ENCODE peak calls at places on chromosome 17, in six cellular contexts. One of them, this sample, is unnamed. For H3K4me1, the result is how much of the 10 kb centered on the place peaks cover.

GRCh38 chr17:44038604-44039007 is 23.8 kb upstream of the TMEM101 start:
- DNase-seq in uterus: no peak
- DNase-seq in HAP-1: no peak
- DNase-seq in pancreas: no peak
- DNase-seq in OCI-LY7: no peak
- DNase-seq in vagina: no peak
- DNase-seq in this sample: no peak

GRCh38 chr17:17408236-17408794 is 68.5 kb upstream of the MED9 start:
- DNase-seq in uterus: no peak
- DNase-seq in HAP-1: no peak
- DNase-seq in pancreas: no peak
- DNase-seq in OCI-LY7: no peak
- DNase-seq in vagina: no peak
- DNase-seq in this sample: no peak

GRCh38 chr17:62653831-62654829 is 26.7 kb downstream of the MRC2 start:
- DNase-seq in uterus: peak
- DNase-seq in HAP-1: no peak
- DNase-seq in pancreas: peak
- DNase-seq in OCI-LY7: no peak
- DNase-seq in vagina: no peak
- DNase-seq in this sample: peak

GRCh38 chr17:9816472-9816871 is 5.4 kb downstream of the GSG1L2 start:
- DNase-seq in uterus: no peak
- DNase-seq in HAP-1: no peak
- DNase-seq in pancreas: no peak
- DNase-seq in OCI-LY7: no peak
- DNase-seq in vagina: no peak
- DNase-seq in this sample: no peak

GRCh38 chr17:49218941-49219913 is 8.7 kb downstream of the ABI3 start:
- DNase-seq in uterus: no peak
- DNase-seq in HAP-1: no peak
- DNase-seq in pancreas: no peak
- DNase-seq in OCI-LY7: peak
- DNase-seq in vagina: no peak
- DNase-seq in this sample: no peak

GRCh38 chr17:18185391-18185790 is 1.8 kb downstream of the ALKBH5 start:
- DNase-seq in uterus: no peak
- DNase-seq in HAP-1: peak
- DNase-seq in pancreas: no peak
- DNase-seq in OCI-LY7: peak
- DNase-seq in vagina: no peak
- DNase-seq in this sample: no peak

GRCh38 chr17:7703584-7704574 is 1.1 kb upstream of the EFNB3 start:
- DNase-seq in uterus: no peak
- DNase-seq in HAP-1: peak
- DNase-seq in pancreas: peak
- DNase-seq in OCI-LY7: peak
- DNase-seq in vagina: no peak
- DNase-seq in this sample: no peak

GRCh38 chr17:8062435-8062806 is 23.6 kb downstream of the ALOX15B start:
- DNase-seq in uterus: no peak
- DNase-seq in HAP-1: no peak
- DNase-seq in pancreas: no peak
- DNase-seq in OCI-LY7: no peak
- DNase-seq in vagina: no peak
- DNase-seq in this sample: no peak

GRCh38 chr17:45973099-45973838 is 25.8 kb upstream of the STH start:
- DNase-seq in uterus: no peak
- DNase-seq in HAP-1: no peak
- DNase-seq in pancreas: no peak
- DNase-seq in OCI-LY7: no peak
- DNase-seq in vagina: no peak
- DNase-seq in this sample: no peak

GRCh38 chr17:8700546-8700945 is 44.1 kb downstream of the CCDC42 start:
- DNase-seq in uterus: no peak
- DNase-seq in HAP-1: no peak
- DNase-seq in pancreas: no peak
- DNase-seq in OCI-LY7: no peak
- DNase-seq in vagina: no peak
- DNase-seq in this sample: peak

GRCh38 chr17:13541032-13541480 is 60.7 kb downstream of the HS3ST3A1 start:
- DNase-seq in uterus: no peak
- DNase-seq in HAP-1: no peak
- DNase-seq in pancreas: no peak
- DNase-seq in OCI-LY7: no peak
- DNase-seq in vagina: no peak
- DNase-seq in this sample: no peak
- H3K4me1 ChIP-seq in uterus: under half
- H3K4me1 ChIP-seq in HAP-1: under half
- H3K4me1 ChIP-seq in pancreas: under half
- H3K4me1 ChIP-seq in OCI-LY7: under half
- H3K4me1 ChIP-seq in vagina: under half
- H3K4me1 ChIP-seq in this sample: under half

DNA sequence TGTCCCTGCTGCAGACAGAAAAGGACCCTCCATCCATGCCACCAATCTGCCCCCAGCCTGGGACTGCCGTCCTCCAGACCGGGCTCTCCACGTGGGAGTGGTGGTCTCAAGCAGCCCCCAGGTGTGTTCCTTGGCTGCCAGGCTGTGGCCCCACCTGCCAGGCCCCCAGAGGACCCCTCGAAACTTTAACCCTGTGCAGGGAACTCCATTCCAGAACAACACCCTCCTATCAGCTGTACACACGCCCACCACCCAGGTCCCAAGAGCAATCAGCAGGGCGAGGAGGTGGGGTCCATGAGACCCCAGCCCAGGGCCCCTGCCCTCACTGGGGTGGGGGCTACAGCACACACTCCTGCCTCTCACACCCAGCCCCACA is 1.4 kb downstream of the PYCR1 start:
- DNase-seq in uterus: no peak
- DNase-seq in HAP-1: no peak
- DNase-seq in pancreas: no peak
- DNase-seq in OCI-LY7: no peak
- DNase-seq in vagina: no peak
- DNase-seq in this sample: no peak
- H3K4me3 ChIP-seq in uterus: no peak
- H3K4me3 ChIP-seq in HAP-1: peak
- H3K4me3 ChIP-seq in pancreas: peak
- H3K4me3 ChIP-seq in OCI-LY7: peak
- H3K4me3 ChIP-seq in vagina: no peak
- H3K4me3 ChIP-seq in this sample: no peak

GRCh38 chr17:1226308-1226707 is 43.9 kb upstream of the BHLHA9 start:
- DNase-seq in uterus: no peak
- DNase-seq in HAP-1: no peak
- DNase-seq in pancreas: no peak
- DNase-seq in OCI-LY7: no peak
- DNase-seq in vagina: no peak
- DNase-seq in this sample: no peak
- H3K4me1 ChIP-seq in uterus: under half
- H3K4me1 ChIP-seq in HAP-1: under half
- H3K4me1 ChIP-seq in pancreas: under half
- H3K4me1 ChIP-seq in OCI-LY7: under half
- H3K4me1 ChIP-seq in vagina: under half
- H3K4me1 ChIP-seq in this sample: under half

GRCh38 chr17:39972271-39972670 is 8.3 kb upstream of the PSMD3 start:
- DNase-seq in uterus: no peak
- DNase-seq in HAP-1: no peak
- DNase-seq in pancreas: no peak
- DNase-seq in OCI-LY7: no peak
- DNase-seq in vagina: no peak
- DNase-seq in this sample: no peak
- H3K4me3 ChIP-seq in uterus: no peak
- H3K4me3 ChIP-seq in HAP-1: no peak
- H3K4me3 ChIP-seq in pancreas: no peak
- H3K4me3 ChIP-seq in OCI-LY7: no peak
- H3K4me3 ChIP-seq in vagina: no peak
- H3K4me3 ChIP-seq in this sample: no peak

GRCh38 chr17:3888343-3889171 is 4.3 kb downstream of the CAMKK1 start:
- DNase-seq in uterus: peak
- DNase-seq in HAP-1: no peak
- DNase-seq in pancreas: no peak
- DNase-seq in OCI-LY7: no peak
- DNase-seq in vagina: no peak
- DNase-seq in this sample: peak

GRCh38 chr17:3889613-3890012 is 3.2 kb downstream of the CAMKK1 start:
- DNase-seq in uterus: no peak
- DNase-seq in HAP-1: no peak
- DNase-seq in pancreas: no peak
- DNase-seq in OCI-LY7: no peak
- DNase-seq in vagina: no peak
- DNase-seq in this sample: no peak

GRCh38 chr17:3890893-3891219 is 2.0 kb downstream of the CAMKK1 start:
- DNase-seq in uterus: no peak
- DNase-seq in HAP-1: no peak
- DNase-seq in pancreas: no peak
- DNase-seq in OCI-LY7: no peak
- DNase-seq in vagina: no peak
- DNase-seq in this sample: no peak

GRCh38 chr17:3891626-3892094 is 1.2 kb downstream of the CAMKK1 start:
- DNase-seq in uterus: no peak
- DNase-seq in HAP-1: peak
- DNase-seq in pancreas: no peak
- DNase-seq in OCI-LY7: no peak
- DNase-seq in vagina: no peak
- DNase-seq in this sample: no peak

GRCh38 chr17:3890082-3890892 is 2.6 kb downstream of the CAMKK1 start:
- DNase-seq in uterus: peak
- DNase-seq in HAP-1: no peak
- DNase-seq in pancreas: no peak
- DNase-seq in OCI-LY7: no peak
- DNase-seq in vagina: no peak
- DNase-seq in this sample: peak
- H3K4me1 ChIP-seq in uterus: under half
- H3K4me1 ChIP-seq in HAP-1: under half
- H3K4me1 ChIP-seq in pancreas: under half
- H3K4me1 ChIP-seq in OCI-LY7: under half
- H3K4me1 ChIP-seq in vagina: half or more
- H3K4me1 ChIP-seq in this sample: half or more

DNA sequence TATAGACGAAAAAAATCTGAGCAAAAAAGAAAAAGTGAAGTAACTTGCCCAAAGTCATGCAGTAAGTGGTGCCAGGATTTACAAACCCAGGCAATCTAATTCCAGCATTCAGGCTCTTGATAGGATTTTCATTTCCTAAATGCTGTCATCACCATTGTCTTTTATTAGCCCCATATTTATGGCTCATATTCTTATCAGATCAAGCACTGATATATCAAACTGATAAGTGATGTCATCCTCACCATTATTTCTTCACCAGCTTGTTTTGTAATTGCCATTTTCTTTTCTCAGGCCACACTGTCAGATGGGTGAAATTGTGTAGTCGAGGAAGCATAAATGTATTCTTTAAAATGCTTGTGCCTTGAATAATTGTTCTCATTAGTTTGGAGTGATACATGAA is 1.3 kb downstream of the RAD51C start:
- DNase-seq in uterus: no peak
- DNase-seq in HAP-1: no peak
- DNase-seq in pancreas: no peak
- DNase-seq in OCI-LY7: no peak
- DNase-seq in vagina: no peak
- DNase-seq in this sample: no peak
- H3K4me3 ChIP-seq in uterus: no peak
- H3K4me3 ChIP-seq in HAP-1: peak
- H3K4me3 ChIP-seq in pancreas: no peak
- H3K4me3 ChIP-seq in OCI-LY7: peak
- H3K4me3 ChIP-seq in vagina: no peak
- H3K4me3 ChIP-seq in this sample: no peak

GRCh38 chr17:50949128-50950001 is 83.2 kb upstream of the TOB1 start:
- DNase-seq in uterus: peak
- DNase-seq in HAP-1: no peak
- DNase-seq in pancreas: no peak
- DNase-seq in OCI-LY7: no peak
- DNase-seq in vagina: no peak
- DNase-seq in this sample: peak
- H3K4me1 ChIP-seq in uterus: under half
- H3K4me1 ChIP-seq in HAP-1: under half
- H3K4me1 ChIP-seq in pancreas: under half
- H3K4me1 ChIP-seq in OCI-LY7: under half
- H3K4me1 ChIP-seq in vagina: half or more
- H3K4me1 ChIP-seq in this sample: half or more

DNA sequence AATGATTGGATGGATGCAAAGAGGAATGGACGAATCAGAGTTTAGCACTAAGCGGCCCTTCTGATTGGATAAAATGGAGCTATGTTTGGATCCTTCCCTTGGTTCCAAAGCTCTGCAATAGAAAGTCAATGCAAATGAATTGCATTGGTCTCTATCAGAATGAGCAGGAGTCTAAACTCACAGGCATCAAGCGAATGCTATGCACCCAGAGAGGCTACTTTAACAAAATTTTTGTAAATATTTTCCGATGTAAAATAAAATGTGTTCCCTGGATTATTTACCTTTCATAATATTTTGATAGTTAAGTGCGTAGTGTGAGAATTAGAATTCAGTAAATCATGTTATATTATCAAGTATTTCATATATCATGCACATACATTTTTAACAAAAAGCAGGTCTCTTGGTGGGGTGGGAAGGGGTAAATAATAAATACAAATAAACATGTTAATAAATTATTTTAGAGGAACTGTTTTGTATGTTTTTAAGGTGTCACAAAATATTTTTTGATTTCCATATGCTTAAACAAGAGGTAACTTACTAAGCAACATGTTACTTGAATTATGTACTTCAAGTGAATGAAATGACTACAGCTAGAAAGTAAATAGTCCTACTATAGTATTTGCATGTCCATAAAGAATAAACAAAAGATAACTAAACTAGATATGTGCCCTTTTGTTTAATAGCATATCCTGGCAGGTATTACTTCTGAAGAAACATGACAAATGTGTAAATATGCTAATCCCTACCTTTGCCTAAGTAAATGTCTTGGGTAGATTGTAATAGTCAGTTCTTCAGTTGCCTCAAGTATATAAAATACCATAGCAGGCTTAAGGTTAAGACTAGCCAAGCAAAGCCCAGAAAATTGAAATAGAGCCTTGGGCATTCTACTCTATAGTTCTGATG is 4.4 kb upstream of the UNK start:
- DNase-seq in uterus: no peak
- DNase-seq in HAP-1: no peak
- DNase-seq in pancreas: no peak
- DNase-seq in OCI-LY7: no peak
- DNase-seq in vagina: no peak
- DNase-seq in this sample: no peak
- H3K4me3 ChIP-seq in uterus: no peak
- H3K4me3 ChIP-seq in HAP-1: no peak
- H3K4me3 ChIP-seq in pancreas: no peak
- H3K4me3 ChIP-seq in OCI-LY7: peak
- H3K4me3 ChIP-seq in vagina: peak
- H3K4me3 ChIP-seq in this sample: no peak

DNA sequence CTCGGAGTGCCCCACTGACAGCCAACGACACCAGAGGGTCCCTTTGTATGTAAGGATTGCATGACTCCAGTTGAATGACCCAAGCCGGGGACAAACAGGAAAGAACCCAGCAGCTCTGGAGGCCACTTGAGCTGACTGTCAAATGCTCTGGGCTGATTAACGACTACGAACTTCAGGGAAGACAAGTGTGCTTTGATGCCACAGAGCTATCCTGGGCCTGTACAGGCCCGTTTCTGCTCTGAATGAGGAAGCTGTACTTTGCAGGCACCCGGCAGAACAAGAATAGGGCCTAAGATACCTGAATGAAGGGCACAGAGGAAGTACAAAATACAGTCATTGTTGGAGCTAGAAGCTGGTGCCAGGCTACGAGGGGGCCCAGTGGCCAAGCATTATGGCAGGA is 404.5 kb downstream of the SLC39A11 start:
- DNase-seq in uterus: no peak
- DNase-seq in HAP-1: no peak
- DNase-seq in pancreas: no peak
- DNase-seq in OCI-LY7: no peak
- DNase-seq in vagina: no peak
- DNase-seq in this sample: no peak
- H3K4me1 ChIP-seq in uterus: under half
- H3K4me1 ChIP-seq in HAP-1: under half
- H3K4me1 ChIP-seq in pancreas: under half
- H3K4me1 ChIP-seq in OCI-LY7: under half
- H3K4me1 ChIP-seq in vagina: under half
- H3K4me1 ChIP-seq in this sample: under half

GRCh38 chr17:78616946-78617345 is 39.8 kb upstream of the DNAH17 start:
- DNase-seq in uterus: no peak
- DNase-seq in HAP-1: no peak
- DNase-seq in pancreas: no peak
- DNase-seq in OCI-LY7: no peak
- DNase-seq in vagina: no peak
- DNase-seq in this sample: no peak
- H3K4me3 ChIP-seq in uterus: no peak
- H3K4me3 ChIP-seq in HAP-1: no peak
- H3K4me3 ChIP-seq in pancreas: no peak
- H3K4me3 ChIP-seq in OCI-LY7: no peak
- H3K4me3 ChIP-seq in vagina: no peak
- H3K4me3 ChIP-seq in this sample: no peak